ENCODE peak calls at places on chromosomes 6 and 20, in five cellular contexts. U is neural progenitor cell, I is IMR-90, B is PC-3, V is colonic mucosa. F is an unnamed sample.

GRCh38 chr6:40477246-40478126 is 109.7 kb downstream of the LRFN2 start:
- DNase-seq in U (peak; percentile 52), I (no peak), B (no peak), V (no peak), F (no peak)

GRCh38 chr6:165456327-165456726 is 146.9 kb upstream of the C6orf118 start:
- DNase-seq in U (no peak), I (peak; percentile 29), B (no peak), V (no peak), F (no peak)

GRCh38 chr20:17379651-17380050 is 151.5 kb downstream of the BFSP1 start:
- DNase-seq in U (no peak), I (no peak), B (no peak), V (no peak), F (no peak)

GRCh38 chr20:15113374-15113773 is 776.0 kb upstream of the FLRT3 start:
- DNase-seq in U (no peak), I (no peak), B (no peak), V (no peak), F (no peak)

GRCh38 chr20:62183426-62184142 is 756 bp downstream of the MTG2 start:
- DNase-seq in U (peak; percentile 28), I (no peak), B (no peak), V (no peak), F (no peak)

GRCh38 chr20:37986873-37987601 is 46.2 kb downstream of the TTI1 start:
- DNase-seq in U (peak; percentile 60), I (peak; percentile 6), B (peak; percentile 79), V (no peak), F (peak; percentile 30)

GRCh38 chr6:139062921-139063320 is 34.4 kb downstream of the ABRACL start:
- DNase-seq in U (no peak), I (peak; percentile 18), B (no peak), V (no peak), F (peak; percentile 78)

GRCh38 chr6:73177221-73177944 is 47.9 kb downstream of the KHDC1L start:
- DNase-seq in U (no peak), I (no peak), B (no peak), V (no peak), F (no peak)

GRCh38 chr6:15077964-15078363 is 167.9 kb upstream of the JARID2 start:
- DNase-seq in U (peak; percentile 84), I (no peak), B (no peak), V (no peak), F (no peak)

GRCh38 chr6:64477311-64477850 is 841.8 kb downstream of the PHF3 start:
- DNase-seq in U (no peak), I (no peak), B (no peak), V (no peak), F (peak; percentile 5)

GRCh38 chr6:81547149-81547548 is 205.3 kb downstream of the TENT5A start:
- DNase-seq in U (no peak), I (no peak), B (peak; percentile 13), V (peak; percentile 49), F (no peak)

GRCh38 chr20:57148266-57148665 is 118.2 kb downstream of the BMP7 start:
- DNase-seq in U (no peak), I (no peak), B (no peak), V (no peak), F (no peak)

GRCh38 chr20:46464451-46464850 is 48.9 kb downstream of the ZNF334 start:
- DNase-seq in U (no peak), I (no peak), B (no peak), V (no peak), F (no peak)

GRCh38 chr20:57456116-57456515 is 64.9 kb downstream of the RBM38 start:
- DNase-seq in U (no peak), I (no peak), B (no peak), V (no peak), F (no peak)

GRCh38 chr6:46893648-46894047 is 28.1 kb downstream of the ADGRF5 start:
- DNase-seq in U (no peak), I (no peak), B (peak; percentile 48), V (no peak), F (peak; percentile 83)

GRCh38 chr6:74114428-74114827 is 418.4 kb downstream of the CD109 start:
- DNase-seq in U (no peak), I (peak; percentile 35), B (no peak), V (no peak), F (no peak)

GRCh38 chr6:3841711-3842565 is 7.2 kb upstream of the FAM50B start:
- DNase-seq in U (no peak), I (peak; percentile 80), B (peak; percentile 88), V (no peak), F (peak; percentile 79)

GRCh38 chr6:37566209-37566859 is 66.6 kb upstream of the CCDC167 start:
- DNase-seq in U (peak; percentile 89), I (no peak), B (peak; percentile 49), V (peak; percentile 34), F (no peak)

GRCh38 chr20:43658723-43659419 is 8.0 kb upstream of the MYBL2 start:
- DNase-seq in U (no peak), I (no peak), B (peak; percentile 27), V (no peak), F (no peak)

GRCh38 chr6:41626917-41627316 is 11.4 kb upstream of the MDFI start:
- DNase-seq in U (no peak), I (no peak), B (no peak), V (no peak), F (no peak)

GRCh38 chr6:160945516-160946177 is 45.9 kb upstream of the MAP3K4 start:
- DNase-seq in U (no peak), I (no peak), B (no peak), V (no peak), F (no peak)

GRCh38 chr6:132063204-132063603 is 112.0 kb upstream of the CCN2 start:
- DNase-seq in U (no peak), I (peak; percentile 83), B (no peak), V (no peak), F (peak; percentile 88)

GRCh38 chr6:27296106-27296783 is 15.8 kb downstream of the POM121L2 start:
- DNase-seq in U (peak; percentile 91), I (peak; percentile 41), B (peak; percentile 55), V (no peak), F (peak; percentile 29)

GRCh38 chr6:156953478-156954146 is 176.4 kb downstream of the ARID1B start:
- DNase-seq in U (peak; percentile 85), I (peak; percentile 99), B (peak; percentile 89), V (no peak), F (peak; percentile 98)

GRCh38 chr20:44582321-44583025 is at the start of gene PKIG:
- DNase-seq in U (peak; percentile 54), I (peak; percentile 90), B (no peak), V (no peak), F (peak; percentile 88)

GRCh38 chr6:116536216-116536621 is 9.3 kb downstream of the TRAPPC3L start:
- DNase-seq in U (peak; percentile 81), I (peak; percentile 71), B (peak; percentile 75), V (peak; percentile 27), F (peak; percentile 50)

GRCh38 chr20:49171928-49172327 is 16.2 kb downstream of the STAU1 start:
- DNase-seq in U (no peak), I (no peak), B (no peak), V (no peak), F (no peak)

GRCh38 chr6:105606871-105607421 is 204.1 kb upstream of the PREP start:
- DNase-seq in U (no peak), I (no peak), B (no peak), V (no peak), F (no peak)

GRCh38 chr20:30281584-30282197 is 975.8 kb upstream of the DEFB115 start:
- DNase-seq in U (no peak), I (no peak), B (no peak), V (no peak), F (no peak)

GRCh38 chr6:166551797-166552495 is 34.5 kb downstream of the RAMACL start:
- DNase-seq in U (peak; percentile 67), I (no peak), B (no peak), V (no peak), F (no peak)

GRCh38 chr6:11190625-11191245 is 41.7 kb downstream of the NEDD9 start:
- DNase-seq in U (no peak), I (no peak), B (no peak), V (no peak), F (no peak)

GRCh38 chr6:19713411-19713810 is 123.8 kb upstream of the ID4 start:
- DNase-seq in U (no peak), I (peak; percentile 15), B (no peak), V (no peak), F (no peak)

GRCh38 chr6:91480397-91480796 is 893.5 kb upstream of the MAP3K7 start:
- DNase-seq in U (no peak), I (no peak), B (no peak), V (no peak), F (no peak)

GRCh38 chr6:127120109-127120786 is 1.8 kb downstream of the RSPO3 start:
- DNase-seq in U (peak; percentile 37), I (no peak), B (no peak), V (no peak), F (no peak)
- H3K9ac ChIP-seq in U (no peak overlapping the region), I (no peak overlapping the region), B (no peak overlapping the region), V (peak overlapping the region; percentile 40), F (no peak overlapping the region)

GRCh38 chr6:44456966-44457292 is 69.4 kb downstream of the CDC5L start:
- DNase-seq in U (no peak), I (no peak), B (no peak), V (no peak), F (no peak)
- H3K9ac ChIP-seq in U (no peak overlapping the region), I (no peak overlapping the region), B (peak overlapping the region; percentile 20), V (no peak overlapping the region), F (peak overlapping the region; percentile 71)

DNA sequence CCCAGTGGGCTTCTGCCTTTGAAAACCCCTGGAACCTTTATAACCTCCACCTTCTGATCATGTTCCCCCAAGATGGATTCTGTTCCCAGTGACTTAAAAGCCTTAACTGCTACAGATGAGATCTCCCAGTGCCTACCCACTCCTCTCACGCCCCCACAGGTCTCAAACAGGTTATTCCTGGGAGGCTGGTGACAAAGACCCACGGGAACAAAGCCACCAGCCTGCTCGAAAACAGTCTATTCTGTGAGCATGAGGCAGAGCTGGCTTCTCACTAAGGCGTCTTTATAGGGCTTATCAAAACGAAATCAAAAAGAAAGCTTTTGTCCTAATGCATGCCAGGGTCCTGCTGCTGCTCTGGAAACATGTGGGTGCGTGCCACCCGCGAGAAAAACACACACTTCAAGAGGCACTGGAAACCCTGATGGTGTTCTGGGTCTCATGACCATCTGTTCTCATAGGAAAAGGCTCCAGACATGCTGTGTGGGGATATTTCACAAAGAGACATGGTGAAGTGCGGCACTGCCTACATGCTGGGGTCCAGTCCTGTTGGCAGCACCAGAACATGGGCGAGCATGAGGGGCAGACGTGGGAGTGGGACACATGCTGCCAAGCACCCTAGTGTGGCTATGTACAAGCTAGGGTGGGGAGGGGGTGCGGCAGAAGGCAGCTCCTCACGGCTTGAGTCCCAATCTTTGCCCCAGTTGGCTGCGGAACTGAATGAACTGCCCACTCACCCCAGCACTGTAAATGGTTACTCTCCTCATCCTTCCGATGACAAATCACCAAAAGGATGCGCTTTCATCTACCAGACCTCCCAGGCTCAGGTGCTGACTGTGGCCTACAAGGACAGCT is 2.1 kb downstream of the FKBP1A start:
- DNase-seq in U (no peak), I (no peak), B (no peak), V (peak; percentile 16), F (no peak)
- H3K9ac ChIP-seq in U (no peak overlapping the region), I (peak overlapping the region; percentile 97), B (peak overlapping the region; percentile 86), V (peak overlapping the region; percentile 85), F (peak overlapping the region; percentile 90)

GRCh38 chr6:163408352-163408991 is 6.0 kb upstream of the QKI start:
- DNase-seq in U (no peak), I (no peak), B (no peak), V (no peak), F (no peak)

GRCh38 chr6:163405412-163406309 is 8.9 kb upstream of the QKI start:
- DNase-seq in U (no peak), I (no peak), B (no peak), V (peak; percentile 37), F (no peak)

GRCh38 chr6:163404825-163405265 is 9.7 kb upstream of the QKI start:
- DNase-seq in U (peak; percentile 47), I (no peak), B (no peak), V (no peak), F (no peak)

GRCh38 chr6:163406830-163407229 is 7.7 kb upstream of the QKI start:
- DNase-seq in U (no peak), I (no peak), B (no peak), V (no peak), F (no peak)

GRCh38 chr6:163406320-163406719 is 8.2 kb upstream of the QKI start:
- DNase-seq in U (no peak), I (no peak), B (no peak), V (no peak), F (no peak)
- H3K9ac ChIP-seq in U (no peak overlapping the region), I (no peak overlapping the region), B (no peak overlapping the region), V (no peak overlapping the region), F (peak overlapping the region; percentile 72)